ENCODE peak calls at places on chromosomes 16 and 17, in six cellular contexts. V is ascending aorta, Y is hepatocyte, S is AG04449, K is dorsolateral prefrontal cortex, J is HFFc6. L is an unnamed sample.

GRCh38 chr17:55726440-55726839 is 3.8 kb upstream of the TMEM100 start:
- DNase-seq in J (peak), Y (peak), S (peak), K (no peak), V (peak), L (no peak)

GRCh38 chr17:20999841-21000532 is 42.8 kb downstream of the USP22 start:
- DNase-seq in K (no peak), J (no peak), Y (peak), V (no peak), S (no peak), L (no peak)

GRCh38 chr17:63426041-63426916 is 19.8 kb downstream of the CYB561 start:
- DNase-seq in Y (no peak), K (no peak), S (no peak), J (no peak), V (peak), L (no peak)

GRCh38 chr17:1019451-1019850 is 22.5 kb downstream of the TIMM22 start:
- DNase-seq in Y (no peak), K (no peak), J (no peak), S (no peak), V (peak), L (no peak)

GRCh38 chr17:66564992-66565465 is 262.6 kb downstream of the PRKCA start:
- DNase-seq in S (no peak), K (no peak), J (no peak), Y (no peak), V (no peak), L (no peak)

GRCh38 chr17:48484850-48485249 is 46.0 kb downstream of the HOXB1 start:
- DNase-seq in Y (no peak), S (no peak), J (peak), K (no peak), V (no peak), L (no peak)

GRCh38 chr17:74872313-74873035 is at the start of gene FDXR:
- DNase-seq in S (no peak), V (no peak), K (no peak), J (no peak), Y (no peak), L (no peak)

GRCh38 chr16:1281517-1281916 is 25.6 kb downstream of the TPSD1 start:
- DNase-seq in J (no peak), K (no peak), S (no peak), V (no peak), Y (no peak), L (no peak)

GRCh38 chr17:77489239-77489897 is 348.6 kb downstream of the SEC14L1 start:
- DNase-seq in J (no peak), K (no peak), S (no peak), V (no peak), Y (no peak), L (no peak)

GRCh38 chr16:11283820-11284248 is 2.7 kb upstream of the PRM1 start:
- DNase-seq in V (no peak), K (no peak), Y (no peak), S (no peak), J (no peak), L (no peak)
- TF ChIP-seq CTCF in V (no peak), K (no peak), Y (no peak), S (no peak), J (no peak), L (no peak)

GRCh38 chr17:45022288-45022648 is 29.2 kb downstream of the DCAKD start:
- DNase-seq in Y (no peak), K (no peak), S (no peak), J (no peak), V (no peak), L (no peak)
- TF ChIP-seq CTCF in Y (no peak), K (peak), S (no peak), J (peak), V (no peak), L (no peak)

DNA sequence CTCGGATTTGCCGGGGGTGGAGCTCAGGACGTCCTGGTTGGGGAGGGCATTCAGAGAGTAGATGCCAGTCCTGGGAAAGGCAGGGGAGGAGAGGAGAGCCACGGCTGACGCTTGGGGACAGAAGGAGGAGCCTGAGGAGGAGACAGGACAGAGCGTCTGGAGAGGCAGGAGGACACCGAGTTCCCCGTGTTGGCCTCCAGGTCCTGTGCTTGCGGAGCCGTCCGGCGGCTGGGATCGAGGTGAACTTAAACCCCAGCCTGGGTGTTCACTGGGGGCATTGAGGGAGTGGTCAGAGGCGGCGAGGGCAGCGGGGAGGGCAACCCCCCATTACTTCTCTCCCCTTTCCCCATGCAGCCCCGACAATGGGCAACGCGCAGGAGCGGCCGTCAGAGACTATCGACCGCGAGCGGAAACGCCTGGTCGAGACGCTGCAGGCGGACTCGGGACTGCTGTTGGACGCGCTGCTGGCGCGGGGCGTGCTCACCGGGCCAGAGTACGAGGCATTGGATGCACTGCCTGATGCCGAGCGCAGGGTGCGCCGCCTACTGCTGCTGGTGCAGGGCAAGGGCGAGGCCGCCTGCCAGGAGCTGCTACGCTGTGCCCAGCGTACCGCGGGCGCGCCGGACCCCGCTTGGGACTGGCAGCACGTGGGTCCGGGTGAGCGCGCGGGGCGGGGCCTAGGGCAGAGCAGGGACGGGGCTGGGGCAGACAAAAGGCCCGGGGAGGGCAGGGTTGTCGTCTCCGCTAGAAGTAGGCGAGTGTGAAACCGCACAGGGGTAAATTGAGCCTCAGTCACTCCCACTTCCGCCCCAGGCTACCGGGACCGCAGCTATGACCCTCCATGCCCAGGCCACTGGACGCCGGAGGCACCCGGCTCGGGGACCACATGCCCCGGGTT is 3.7 kb downstream of the NOL3 start:
- DNase-seq in J (peak), V (peak), Y (peak), S (no peak), K (peak), L (peak)
- TF ChIP-seq CTCF in J (peak), V (peak), Y (peak), S (peak), K (peak), L (no peak)

GRCh38 chr17:58096892-58097291 is 13.7 kb downstream of the DYNLL2 start:
- DNase-seq in S (no peak), K (no peak), Y (no peak), V (no peak), J (peak), L (no peak)
- TF ChIP-seq CTCF in S (no peak), K (no peak), Y (no peak), V (no peak), J (peak), L (no peak)